ENCODE peak calls at places on chromosome 19, in nine cellular contexts. Y is heart right ventricle; E is right cardiac atrium; U is A673; K is cardiac muscle cell; H is tibial nerve; G is body of pancreas; F is CD4-positive, alpha-beta memory T cell; I is Peyer's patch. M is an unnamed sample.

GRCh38 chr19:47619763-47620162 is 10.8 kb downstream of the BICRA start:
- DNase-seq in I (no peak), E (no peak), H (no peak), G (no peak), Y (no peak), K (no peak), F (no peak), U (no peak), M (no peak)

GRCh38 chr19:49497047-49497789 is 984 bp downstream of the RPS11 start:
- DNase-seq in K (peak; percentile 63), Y (peak; percentile 56), F (peak; percentile 84), E (peak; percentile 88), H (peak; percentile 64), I (peak; percentile 78), G (peak; percentile 61), U (peak; percentile 87), M (no peak)

GRCh38 chr19:31772915-31773314 is 423.7 kb upstream of the TSHZ3 start:
- DNase-seq in U (no peak), E (no peak), G (no peak), F (no peak), Y (no peak), H (no peak), I (no peak), K (no peak), M (no peak)

GRCh38 chr19:3470500-3471128 is 9.7 kb downstream of the SMIM24 start:
- DNase-seq in U (no peak), G (no peak), E (no peak), H (no peak), F (no peak), Y (no peak), I (no peak), K (no peak), M (no peak)

GRCh38 chr19:49840736-49841249 is 10.2 kb upstream of the PTOV1 start:
- DNase-seq in H (no peak), U (no peak), E (no peak), F (no peak), Y (no peak), I (no peak), K (peak; percentile 63), G (no peak), M (no peak)

GRCh38 chr19:10603084-10603872 is 16.2 kb upstream of the AP1M2 start:
- DNase-seq in F (peak; percentile 85), H (no peak), G (peak; percentile 49), U (peak; percentile 65), K (peak; percentile 16), Y (peak; percentile 67), I (peak; percentile 51), E (peak; percentile 75), M (no peak)

GRCh38 chr19:10918359-10918758 is 10.1 kb downstream of the YIPF2 start:
- DNase-seq in U (no peak), Y (no peak), G (no peak), H (no peak), E (no peak), I (no peak), F (no peak), K (no peak), M (no peak)

GRCh38 chr19:48970923-48971395 is 5.8 kb downstream of the FTL start:
- DNase-seq in H (peak; percentile 85), Y (peak; percentile 79), E (peak; percentile 95), U (peak; percentile 92), F (peak; percentile 67), G (peak; percentile 71), K (peak; percentile 94), I (peak; percentile 86), M (peak; percentile 67)

GRCh38 chr19:36151144-36152051 is 849 bp downstream of the COX7A1 start:
- DNase-seq in K (no peak), F (no peak), I (no peak), H (peak; percentile 59), G (peak; percentile 46), U (no peak), Y (peak; percentile 81), E (peak; percentile 85), M (no peak)

GRCh38 chr19:3482507-3483225 is 575 bp downstream of the SMIM44 start:
- DNase-seq in H (no peak), G (peak; percentile 26), E (no peak), I (peak; percentile 87), Y (no peak), U (no peak), F (no peak), K (no peak), M (no peak)

GRCh38 chr19:42203700-42204099 is 13.8 kb downstream of the DEDD2 start:
- DNase-seq in G (no peak), H (no peak), I (no peak), F (no peak), Y (no peak), U (no peak), E (no peak), K (no peak), M (no peak)

GRCh38 chr19:18830488-18830887 is 1.3 kb upstream of the UPF1 start:
- DNase-seq in H (no peak), K (no peak), G (no peak), I (no peak), E (no peak), U (no peak), Y (no peak), F (no peak), M (no peak)

GRCh38 chr19:49861127-49861526 is 6.2 kb downstream of the PNKP start:
- DNase-seq in H (peak; percentile 55), F (no peak), I (peak; percentile 70), E (peak; percentile 94), G (no peak), K (no peak), Y (no peak), U (peak; percentile 79), M (peak; percentile 81)

GRCh38 chr19:14089662-14090508 is 666 bp downstream of the SAMD1 start:
- DNase-seq in K (peak; percentile 82), G (peak; percentile 53), E (peak; percentile 86), F (peak; percentile 39), U (peak; percentile 74), I (peak; percentile 69), Y (no peak), H (peak; percentile 17), M (no peak)

GRCh38 chr19:14147797-14148605 is 11.6 kb upstream of the ASF1B start:
- DNase-seq in H (peak; percentile 52), G (peak; percentile 67), Y (peak; percentile 74), E (peak; percentile 93), U (peak; percentile 45), F (peak; percentile 46), I (peak; percentile 77), K (peak; percentile 78), M (peak; percentile 48)

GRCh38 chr19:52099497-52100138 is 4.1 kb upstream of the ZNF841 start:
- DNase-seq in E (no peak), G (no peak), K (no peak), Y (no peak), H (no peak), I (no peak), U (no peak), F (no peak), M (no peak)

GRCh38 chr19:4597975-4598671 is 38.6 kb upstream of the SEMA6B start:
- DNase-seq in G (no peak), E (peak; percentile 60), H (no peak), K (peak; percentile 92), U (peak; percentile 81), I (peak; percentile 59), Y (no peak), F (peak; percentile 34), M (no peak)

DNA sequence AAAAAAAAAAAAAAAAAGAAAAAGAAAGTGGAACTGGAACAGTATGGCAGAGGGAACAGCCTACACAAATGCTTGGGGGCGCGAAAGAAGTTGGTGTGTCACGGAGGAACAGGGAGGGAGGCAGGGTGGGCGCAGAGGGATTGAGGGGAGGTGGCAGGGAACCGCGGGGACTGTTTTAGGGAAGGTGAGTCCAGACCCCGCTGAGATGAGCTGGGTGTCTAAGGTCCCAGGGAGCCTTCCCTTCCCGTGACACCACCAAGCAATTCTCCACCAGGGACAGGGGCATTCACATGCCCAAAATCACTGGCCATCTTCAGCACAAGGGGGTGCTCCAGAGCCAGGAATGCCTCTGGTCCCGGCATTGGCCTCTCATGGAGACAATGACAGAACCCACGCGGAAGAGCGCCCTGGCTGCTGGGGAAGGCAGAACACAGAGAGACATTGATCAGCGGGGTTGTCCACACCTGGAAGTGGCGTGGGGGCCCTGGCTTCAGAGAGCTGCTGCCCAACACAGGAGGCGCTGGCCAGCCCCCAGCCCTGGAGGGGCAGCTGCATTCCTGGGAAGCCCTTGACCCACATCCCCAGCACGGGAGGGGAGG is 6.9 kb downstream of the PEAK3 start:
- DNase-seq in Y (peak; percentile 68), K (peak; percentile 77), F (peak; percentile 54), U (peak; percentile 89), H (peak; percentile 61), I (peak; percentile 77), G (peak; percentile 62), E (peak; percentile 86), M (no peak)
- H3K4me1 ChIP-seq in Y (peaks cover 49% of the 10 kb centered on the region), K (peaks cover 6% of the 10 kb centered on the region), F (peaks cover 36% of the 10 kb centered on the region), U (peaks cover 21% of the 10 kb centered on the region), H (peaks cover 40% of the 10 kb centered on the region), I (peaks cover 57% of the 10 kb centered on the region), G (peaks cover 44% of the 10 kb centered on the region), E (peaks cover 2% of the 10 kb centered on the region), M (peaks cover 19% of the 10 kb centered on the region)

DNA sequence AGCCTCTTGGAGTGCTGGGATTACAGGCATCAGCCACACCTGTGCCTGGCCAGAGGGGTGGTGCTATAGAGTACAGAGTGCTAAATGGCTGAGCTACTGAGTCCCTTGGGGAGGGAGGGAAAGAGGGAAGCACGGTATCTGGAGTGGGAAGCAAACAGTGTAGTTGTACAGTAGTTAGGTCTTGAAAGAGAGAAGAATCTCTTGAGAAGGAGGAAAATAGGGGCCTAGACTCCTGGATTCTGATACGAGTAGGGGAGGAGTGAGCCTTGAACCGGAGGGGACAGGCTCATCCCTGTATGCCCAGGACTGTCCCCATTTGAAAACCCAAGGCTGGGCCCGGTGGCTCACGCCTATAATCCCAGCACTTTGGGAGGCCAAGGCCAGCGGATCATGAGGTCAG is 5.1 kb downstream of the MYADM start:
- DNase-seq in H (no peak), F (no peak), K (no peak), Y (no peak), U (no peak), I (no peak), G (no peak), E (no peak), M (no peak)
- H3K4me1 ChIP-seq in H (peaks cover 7% of the 10 kb centered on the region), F (peaks cover 54% of the 10 kb centered on the region), K (no peaks in the 10 kb centered on the region), Y (peaks cover 11% of the 10 kb centered on the region), U (no peaks in the 10 kb centered on the region), I (peaks cover 52% of the 10 kb centered on the region), G (peaks cover 17% of the 10 kb centered on the region), E (no peaks in the 10 kb centered on the region), M (no peaks in the 10 kb centered on the region)

GRCh38 chr19:57477191-57478008 is at the start of gene ZNF772:
- DNase-seq in E (peak; percentile 96), I (peak; percentile 83), K (peak; percentile 96), F (peak; percentile 92), U (peak; percentile 97), Y (peak; percentile 97), G (peak; percentile 87), H (peak; percentile 88), M (peak; percentile 90)

DNA sequence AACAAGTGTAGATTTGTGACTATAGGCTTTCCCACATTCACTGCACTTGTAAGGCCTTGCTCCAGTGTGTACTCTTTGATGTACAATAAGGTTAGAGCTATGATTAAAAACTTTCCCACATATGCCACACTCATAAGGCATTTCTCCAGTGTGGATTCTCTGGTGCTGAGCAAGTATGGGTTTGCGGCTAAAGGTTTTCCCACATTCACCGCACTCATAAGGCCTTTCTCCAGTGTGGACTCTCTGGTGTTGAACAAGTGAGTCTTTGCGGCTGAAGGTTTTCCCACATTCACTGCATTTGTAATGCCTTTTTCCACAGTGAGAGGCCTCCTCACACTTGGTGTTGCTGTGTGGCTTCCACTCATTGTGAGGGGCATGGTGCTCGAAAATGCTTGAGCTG is 3.7 kb downstream of the ZNF772 start:
- DNase-seq in F (no peak), Y (no peak), I (no peak), U (no peak), G (no peak), E (no peak), K (no peak), H (no peak), M (no peak)
- H3K4me1 ChIP-seq in F (peaks cover 8% of the 10 kb centered on the region), Y (no peaks in the 10 kb centered on the region), I (no peaks in the 10 kb centered on the region), U (no peaks in the 10 kb centered on the region), G (peaks cover 12% of the 10 kb centered on the region), E (peaks cover 3% of the 10 kb centered on the region), K (no peaks in the 10 kb centered on the region), H (no peaks in the 10 kb centered on the region), M (no peaks in the 10 kb centered on the region)

GRCh38 chr19:46551175-46551574 is 50.0 kb upstream of the CALM3 start:
- DNase-seq in F (no peak), E (no peak), H (no peak), G (no peak), K (no peak), I (no peak), Y (no peak), U (no peak), M (no peak)
- H3K4me1 ChIP-seq in F (no peaks in the 10 kb centered on the region), E (no peaks in the 10 kb centered on the region), H (no peaks in the 10 kb centered on the region), G (peaks cover 3% of the 10 kb centered on the region), K (no peaks in the 10 kb centered on the region), I (no peaks in the 10 kb centered on the region), Y (no peaks in the 10 kb centered on the region), U (no peaks in the 10 kb centered on the region), M (no peaks in the 10 kb centered on the region)